ENCODE peak calls at places on chromosomes 7 and 10, in ten cellular contexts. One of them, this sample, is unnamed.

GRCh38 chr7:104971290-104972071 is 42.5 kb upstream of the KMT2E start:
- DNase-seq in activated CD4-positive, alpha-beta T cell treated with anti-CD3 and anti-CD28 coated beads, Interleukin-2, amount 50 U/mL, for 4 hours: no peak
- DNase-seq in OCI-LY7: no peak
- DNase-seq in NCI-H1092 treated with DMSO at 0.1 percent for 48 hours: peak; percentile 58
- DNase-seq in A549: no peak
- DNase-seq in CD4-positive, alpha-beta T cell: no peak
- DNase-seq in tibial artery: peak; percentile 81
- DNase-seq in non-pigmented ciliary epithelial cell: no peak
- DNase-seq in KBM-7: no peak
- DNase-seq in NCI-H526: peak; percentile 95
- DNase-seq in this sample: peak; percentile 96

GRCh38 chr10:16965740-16966447 is 148.7 kb upstream of the RSU1 start:
- DNase-seq in activated CD4-positive, alpha-beta T cell treated with anti-CD3 and anti-CD28 coated beads, Interleukin-2, amount 50 U/mL, for 4 hours: no peak
- DNase-seq in OCI-LY7: no peak
- DNase-seq in NCI-H1092 treated with DMSO at 0.1 percent for 48 hours: no peak
- DNase-seq in A549: peak; percentile 60
- DNase-seq in CD4-positive, alpha-beta T cell: no peak
- DNase-seq in tibial artery: no peak
- DNase-seq in non-pigmented ciliary epithelial cell: peak; percentile 89
- DNase-seq in KBM-7: no peak
- DNase-seq in NCI-H526: no peak
- DNase-seq in this sample: no peak

GRCh38 chr10:92527716-92528115 is 46.2 kb downstream of the IDE start:
- DNase-seq in activated CD4-positive, alpha-beta T cell treated with anti-CD3 and anti-CD28 coated beads, Interleukin-2, amount 50 U/mL, for 4 hours: no peak
- DNase-seq in OCI-LY7: no peak
- DNase-seq in NCI-H1092 treated with DMSO at 0.1 percent for 48 hours: no peak
- DNase-seq in A549: no peak
- DNase-seq in CD4-positive, alpha-beta T cell: no peak
- DNase-seq in tibial artery: no peak
- DNase-seq in non-pigmented ciliary epithelial cell: no peak
- DNase-seq in KBM-7: no peak
- DNase-seq in NCI-H526: no peak
- DNase-seq in this sample: no peak

GRCh38 chr7:138902156-138902555 is 79.0 kb downstream of the KIAA1549 start:
- DNase-seq in activated CD4-positive, alpha-beta T cell treated with anti-CD3 and anti-CD28 coated beads, Interleukin-2, amount 50 U/mL, for 4 hours: no peak
- DNase-seq in OCI-LY7: no peak
- DNase-seq in NCI-H1092 treated with DMSO at 0.1 percent for 48 hours: no peak
- DNase-seq in A549: no peak
- DNase-seq in CD4-positive, alpha-beta T cell: no peak
- DNase-seq in tibial artery: no peak
- DNase-seq in non-pigmented ciliary epithelial cell: no peak
- DNase-seq in KBM-7: no peak
- DNase-seq in NCI-H526: no peak
- DNase-seq in this sample: no peak

GRCh38 chr7:2692543-2692942 is 4.5 kb downstream of the AMZ1 start:
- DNase-seq in activated CD4-positive, alpha-beta T cell treated with anti-CD3 and anti-CD28 coated beads, Interleukin-2, amount 50 U/mL, for 4 hours: no peak
- DNase-seq in OCI-LY7: no peak
- DNase-seq in NCI-H1092 treated with DMSO at 0.1 percent for 48 hours: no peak
- DNase-seq in A549: no peak
- DNase-seq in CD4-positive, alpha-beta T cell: no peak
- DNase-seq in tibial artery: no peak
- DNase-seq in non-pigmented ciliary epithelial cell: no peak
- DNase-seq in KBM-7: no peak
- DNase-seq in NCI-H526: no peak
- DNase-seq in this sample: no peak

GRCh38 chr7:133299620-133300019 is 46.7 kb downstream of the EXOC4 start:
- DNase-seq in activated CD4-positive, alpha-beta T cell treated with anti-CD3 and anti-CD28 coated beads, Interleukin-2, amount 50 U/mL, for 4 hours: no peak
- DNase-seq in OCI-LY7: no peak
- DNase-seq in NCI-H1092 treated with DMSO at 0.1 percent for 48 hours: no peak
- DNase-seq in A549: no peak
- DNase-seq in CD4-positive, alpha-beta T cell: no peak
- DNase-seq in tibial artery: no peak
- DNase-seq in non-pigmented ciliary epithelial cell: no peak
- DNase-seq in KBM-7: no peak
- DNase-seq in NCI-H526: no peak
- DNase-seq in this sample: no peak

GRCh38 chr10:13322615-13323148 is 22.8 kb upstream of the PHYH start:
- DNase-seq in activated CD4-positive, alpha-beta T cell treated with anti-CD3 and anti-CD28 coated beads, Interleukin-2, amount 50 U/mL, for 4 hours: no peak
- DNase-seq in OCI-LY7: no peak
- DNase-seq in NCI-H1092 treated with DMSO at 0.1 percent for 48 hours: no peak
- DNase-seq in A549: no peak
- DNase-seq in CD4-positive, alpha-beta T cell: no peak
- DNase-seq in tibial artery: no peak
- DNase-seq in non-pigmented ciliary epithelial cell: no peak
- DNase-seq in KBM-7: no peak
- DNase-seq in NCI-H526: no peak
- DNase-seq in this sample: no peak

GRCh38 chr7:12759112-12759511 is 71.7 kb downstream of the ARL4A start:
- DNase-seq in activated CD4-positive, alpha-beta T cell treated with anti-CD3 and anti-CD28 coated beads, Interleukin-2, amount 50 U/mL, for 4 hours: no peak
- DNase-seq in OCI-LY7: no peak
- DNase-seq in NCI-H1092 treated with DMSO at 0.1 percent for 48 hours: peak; percentile 48
- DNase-seq in A549: no peak
- DNase-seq in CD4-positive, alpha-beta T cell: no peak
- DNase-seq in tibial artery: no peak
- DNase-seq in non-pigmented ciliary epithelial cell: no peak
- DNase-seq in KBM-7: no peak
- DNase-seq in NCI-H526: no peak
- DNase-seq in this sample: peak; percentile 69

GRCh38 chr7:150716368-150716767 is at the start of gene GIMAP1:
- DNase-seq in activated CD4-positive, alpha-beta T cell treated with anti-CD3 and anti-CD28 coated beads, Interleukin-2, amount 50 U/mL, for 4 hours: peak; percentile 46
- DNase-seq in OCI-LY7: no peak
- DNase-seq in NCI-H1092 treated with DMSO at 0.1 percent for 48 hours: no peak
- DNase-seq in A549: no peak
- DNase-seq in CD4-positive, alpha-beta T cell: peak; percentile 75
- DNase-seq in tibial artery: no peak
- DNase-seq in non-pigmented ciliary epithelial cell: no peak
- DNase-seq in KBM-7: peak; percentile 84
- DNase-seq in NCI-H526: no peak
- DNase-seq in this sample: no peak

GRCh38 chr7:155412416-155413253 is 45.3 kb upstream of the EN2 start:
- DNase-seq in activated CD4-positive, alpha-beta T cell treated with anti-CD3 and anti-CD28 coated beads, Interleukin-2, amount 50 U/mL, for 4 hours: peak; percentile 18
- DNase-seq in OCI-LY7: peak; percentile 77
- DNase-seq in NCI-H1092 treated with DMSO at 0.1 percent for 48 hours: peak; percentile 77
- DNase-seq in A549: peak; percentile 78
- DNase-seq in CD4-positive, alpha-beta T cell: peak; percentile 43
- DNase-seq in tibial artery: no peak
- DNase-seq in non-pigmented ciliary epithelial cell: no peak
- DNase-seq in KBM-7: peak; percentile 49
- DNase-seq in NCI-H526: peak; percentile 84
- DNase-seq in this sample: no peak

GRCh38 chr7:94087664-94088352 is 83.7 kb upstream of the BET1 start:
- DNase-seq in activated CD4-positive, alpha-beta T cell treated with anti-CD3 and anti-CD28 coated beads, Interleukin-2, amount 50 U/mL, for 4 hours: peak; percentile 10
- DNase-seq in OCI-LY7: peak; percentile 83
- DNase-seq in NCI-H1092 treated with DMSO at 0.1 percent for 48 hours: peak; percentile 67
- DNase-seq in A549: peak; percentile 81
- DNase-seq in CD4-positive, alpha-beta T cell: no peak
- DNase-seq in tibial artery: no peak
- DNase-seq in non-pigmented ciliary epithelial cell: peak; percentile 72
- DNase-seq in KBM-7: peak; percentile 68
- DNase-seq in NCI-H526: peak; percentile 55
- DNase-seq in this sample: peak; percentile 20

GRCh38 chr10:122877264-122877663 is 2.1 kb downstream of the FAM24B start:
- DNase-seq in activated CD4-positive, alpha-beta T cell treated with anti-CD3 and anti-CD28 coated beads, Interleukin-2, amount 50 U/mL, for 4 hours: no peak
- DNase-seq in OCI-LY7: no peak
- DNase-seq in NCI-H1092 treated with DMSO at 0.1 percent for 48 hours: no peak
- DNase-seq in A549: no peak
- DNase-seq in CD4-positive, alpha-beta T cell: no peak
- DNase-seq in tibial artery: no peak
- DNase-seq in non-pigmented ciliary epithelial cell: no peak
- DNase-seq in KBM-7: no peak
- DNase-seq in NCI-H526: no peak
- DNase-seq in this sample: no peak

GRCh38 chr10:117298219-117298618 is 57.3 kb downstream of the SLC18A2 start:
- DNase-seq in activated CD4-positive, alpha-beta T cell treated with anti-CD3 and anti-CD28 coated beads, Interleukin-2, amount 50 U/mL, for 4 hours: no peak
- DNase-seq in OCI-LY7: no peak
- DNase-seq in NCI-H1092 treated with DMSO at 0.1 percent for 48 hours: no peak
- DNase-seq in A549: no peak
- DNase-seq in CD4-positive, alpha-beta T cell: no peak
- DNase-seq in tibial artery: no peak
- DNase-seq in non-pigmented ciliary epithelial cell: no peak
- DNase-seq in KBM-7: no peak
- DNase-seq in NCI-H526: no peak
- DNase-seq in this sample: no peak

GRCh38 chr7:16587785-16588184 is 57.8 kb downstream of the ANKMY2 start:
- DNase-seq in activated CD4-positive, alpha-beta T cell treated with anti-CD3 and anti-CD28 coated beads, Interleukin-2, amount 50 U/mL, for 4 hours: no peak
- DNase-seq in OCI-LY7: no peak
- DNase-seq in NCI-H1092 treated with DMSO at 0.1 percent for 48 hours: peak; percentile 67
- DNase-seq in A549: no peak
- DNase-seq in CD4-positive, alpha-beta T cell: no peak
- DNase-seq in tibial artery: no peak
- DNase-seq in non-pigmented ciliary epithelial cell: no peak
- DNase-seq in KBM-7: no peak
- DNase-seq in NCI-H526: peak; percentile 87
- DNase-seq in this sample: no peak

GRCh38 chr10:96290368-96291133 is 13.7 kb upstream of the DNTT start:
- DNase-seq in activated CD4-positive, alpha-beta T cell treated with anti-CD3 and anti-CD28 coated beads, Interleukin-2, amount 50 U/mL, for 4 hours: no peak
- DNase-seq in OCI-LY7: no peak
- DNase-seq in NCI-H1092 treated with DMSO at 0.1 percent for 48 hours: no peak
- DNase-seq in A549: no peak
- DNase-seq in CD4-positive, alpha-beta T cell: no peak
- DNase-seq in tibial artery: no peak
- DNase-seq in non-pigmented ciliary epithelial cell: no peak
- DNase-seq in KBM-7: no peak
- DNase-seq in NCI-H526: no peak
- DNase-seq in this sample: no peak

GRCh38 chr10:52879651-52880050 is 107.1 kb upstream of the MBL2 start:
- DNase-seq in activated CD4-positive, alpha-beta T cell treated with anti-CD3 and anti-CD28 coated beads, Interleukin-2, amount 50 U/mL, for 4 hours: no peak
- DNase-seq in OCI-LY7: no peak
- DNase-seq in NCI-H1092 treated with DMSO at 0.1 percent for 48 hours: no peak
- DNase-seq in A549: no peak
- DNase-seq in CD4-positive, alpha-beta T cell: no peak
- DNase-seq in tibial artery: no peak
- DNase-seq in non-pigmented ciliary epithelial cell: no peak
- DNase-seq in KBM-7: no peak
- DNase-seq in NCI-H526: no peak
- DNase-seq in this sample: no peak

GRCh38 chr7:117088623-117089199 is 135.4 kb downstream of the ST7 start:
- DNase-seq in activated CD4-positive, alpha-beta T cell treated with anti-CD3 and anti-CD28 coated beads, Interleukin-2, amount 50 U/mL, for 4 hours: no peak
- DNase-seq in OCI-LY7: no peak
- DNase-seq in NCI-H1092 treated with DMSO at 0.1 percent for 48 hours: no peak
- DNase-seq in A549: no peak
- DNase-seq in CD4-positive, alpha-beta T cell: no peak
- DNase-seq in tibial artery: no peak
- DNase-seq in non-pigmented ciliary epithelial cell: no peak
- DNase-seq in KBM-7: no peak
- DNase-seq in NCI-H526: no peak
- DNase-seq in this sample: no peak

GRCh38 chr7:99137418-99138180 is 6.3 kb downstream of the SMURF1 start:
- DNase-seq in activated CD4-positive, alpha-beta T cell treated with anti-CD3 and anti-CD28 coated beads, Interleukin-2, amount 50 U/mL, for 4 hours: no peak
- DNase-seq in OCI-LY7: no peak
- DNase-seq in NCI-H1092 treated with DMSO at 0.1 percent for 48 hours: no peak
- DNase-seq in A549: peak; percentile 36
- DNase-seq in CD4-positive, alpha-beta T cell: no peak
- DNase-seq in tibial artery: no peak
- DNase-seq in non-pigmented ciliary epithelial cell: no peak
- DNase-seq in KBM-7: no peak
- DNase-seq in NCI-H526: no peak
- DNase-seq in this sample: no peak

GRCh38 chr10:18279202-18279601 is 139.0 kb downstream of the CACNB2 start:
- DNase-seq in activated CD4-positive, alpha-beta T cell treated with anti-CD3 and anti-CD28 coated beads, Interleukin-2, amount 50 U/mL, for 4 hours: no peak
- DNase-seq in OCI-LY7: no peak
- DNase-seq in NCI-H1092 treated with DMSO at 0.1 percent for 48 hours: no peak
- DNase-seq in A549: no peak
- DNase-seq in CD4-positive, alpha-beta T cell: no peak
- DNase-seq in tibial artery: no peak
- DNase-seq in non-pigmented ciliary epithelial cell: no peak
- DNase-seq in KBM-7: no peak
- DNase-seq in NCI-H526: no peak
- DNase-seq in this sample: no peak

GRCh38 chr7:15891151-15891842 is 204.8 kb upstream of the MEOX2 start:
- DNase-seq in activated CD4-positive, alpha-beta T cell treated with anti-CD3 and anti-CD28 coated beads, Interleukin-2, amount 50 U/mL, for 4 hours: no peak
- DNase-seq in OCI-LY7: no peak
- DNase-seq in NCI-H1092 treated with DMSO at 0.1 percent for 48 hours: no peak
- DNase-seq in A549: no peak
- DNase-seq in CD4-positive, alpha-beta T cell: no peak
- DNase-seq in tibial artery: no peak
- DNase-seq in non-pigmented ciliary epithelial cell: peak; percentile 20
- DNase-seq in KBM-7: no peak
- DNase-seq in NCI-H526: no peak
- DNase-seq in this sample: no peak

GRCh38 chr7:44158873-44159631 is 17.9 kb upstream of the MYL7 start:
- DNase-seq in activated CD4-positive, alpha-beta T cell treated with anti-CD3 and anti-CD28 coated beads, Interleukin-2, amount 50 U/mL, for 4 hours: no peak
- DNase-seq in OCI-LY7: no peak
- DNase-seq in NCI-H1092 treated with DMSO at 0.1 percent for 48 hours: no peak
- DNase-seq in A549: no peak
- DNase-seq in CD4-positive, alpha-beta T cell: peak; percentile 10
- DNase-seq in tibial artery: peak; percentile 25
- DNase-seq in non-pigmented ciliary epithelial cell: no peak
- DNase-seq in KBM-7: no peak
- DNase-seq in NCI-H526: no peak
- DNase-seq in this sample: no peak

GRCh38 chr7:154698726-154699291 is 304.1 kb downstream of the PAXIP1 start:
- DNase-seq in activated CD4-positive, alpha-beta T cell treated with anti-CD3 and anti-CD28 coated beads, Interleukin-2, amount 50 U/mL, for 4 hours: no peak
- DNase-seq in OCI-LY7: peak; percentile 3
- DNase-seq in NCI-H1092 treated with DMSO at 0.1 percent for 48 hours: no peak
- DNase-seq in A549: peak; percentile 24
- DNase-seq in CD4-positive, alpha-beta T cell: no peak
- DNase-seq in tibial artery: no peak
- DNase-seq in non-pigmented ciliary epithelial cell: no peak
- DNase-seq in KBM-7: peak; percentile 12
- DNase-seq in NCI-H526: no peak
- DNase-seq in this sample: no peak

GRCh38 chr7:28685291-28685659 is 272.9 kb downstream of the TRIL start:
- DNase-seq in activated CD4-positive, alpha-beta T cell treated with anti-CD3 and anti-CD28 coated beads, Interleukin-2, amount 50 U/mL, for 4 hours: no peak
- DNase-seq in OCI-LY7: no peak
- DNase-seq in NCI-H1092 treated with DMSO at 0.1 percent for 48 hours: no peak
- DNase-seq in A549: no peak
- DNase-seq in CD4-positive, alpha-beta T cell: no peak
- DNase-seq in tibial artery: peak; percentile 81
- DNase-seq in non-pigmented ciliary epithelial cell: no peak
- DNase-seq in KBM-7: peak; percentile 37
- DNase-seq in NCI-H526: no peak
- DNase-seq in this sample: no peak

GRCh38 chr10:114548662-114549061 is 109.4 kb downstream of the ABLIM1 start:
- DNase-seq in activated CD4-positive, alpha-beta T cell treated with anti-CD3 and anti-CD28 coated beads, Interleukin-2, amount 50 U/mL, for 4 hours: no peak
- DNase-seq in OCI-LY7: peak; percentile 43
- DNase-seq in NCI-H1092 treated with DMSO at 0.1 percent for 48 hours: peak; percentile 21
- DNase-seq in A549: peak; percentile 44
- DNase-seq in CD4-positive, alpha-beta T cell: no peak
- DNase-seq in tibial artery: no peak
- DNase-seq in non-pigmented ciliary epithelial cell: no peak
- DNase-seq in KBM-7: no peak
- DNase-seq in NCI-H526: no peak
- DNase-seq in this sample: no peak

GRCh38 chr10:75034131-75034512 is 77.3 kb upstream of the SAMD8 start:
- DNase-seq in activated CD4-positive, alpha-beta T cell treated with anti-CD3 and anti-CD28 coated beads, Interleukin-2, amount 50 U/mL, for 4 hours: peak; percentile 37
- DNase-seq in OCI-LY7: no peak
- DNase-seq in NCI-H1092 treated with DMSO at 0.1 percent for 48 hours: no peak
- DNase-seq in A549: no peak
- DNase-seq in CD4-positive, alpha-beta T cell: no peak
- DNase-seq in tibial artery: no peak
- DNase-seq in non-pigmented ciliary epithelial cell: no peak
- DNase-seq in KBM-7: no peak
- DNase-seq in NCI-H526: no peak
- DNase-seq in this sample: no peak

GRCh38 chr7:107661081-107661864 is 645 bp downstream of the SLC26A4 start:
- DNase-seq in activated CD4-positive, alpha-beta T cell treated with anti-CD3 and anti-CD28 coated beads, Interleukin-2, amount 50 U/mL, for 4 hours: peak; percentile 21
- DNase-seq in OCI-LY7: no peak
- DNase-seq in NCI-H1092 treated with DMSO at 0.1 percent for 48 hours: peak; percentile 47
- DNase-seq in A549: no peak
- DNase-seq in CD4-positive, alpha-beta T cell: peak; percentile 43
- DNase-seq in tibial artery: peak; percentile 66
- DNase-seq in non-pigmented ciliary epithelial cell: no peak
- DNase-seq in KBM-7: peak; percentile 61
- DNase-seq in NCI-H526: peak; percentile 69
- DNase-seq in this sample: no peak

GRCh38 chr7:1291040-1291689 is 58.5 kb downstream of the UNCX start:
- DNase-seq in activated CD4-positive, alpha-beta T cell treated with anti-CD3 and anti-CD28 coated beads, Interleukin-2, amount 50 U/mL, for 4 hours: no peak
- DNase-seq in OCI-LY7: no peak
- DNase-seq in NCI-H1092 treated with DMSO at 0.1 percent for 48 hours: no peak
- DNase-seq in A549: no peak
- DNase-seq in CD4-positive, alpha-beta T cell: no peak
- DNase-seq in tibial artery: no peak
- DNase-seq in non-pigmented ciliary epithelial cell: no peak
- DNase-seq in KBM-7: no peak
- DNase-seq in NCI-H526: no peak
- DNase-seq in this sample: no peak

GRCh38 chr10:29501692-29502091 is 133.1 kb downstream of the SVIL start:
- DNase-seq in activated CD4-positive, alpha-beta T cell treated with anti-CD3 and anti-CD28 coated beads, Interleukin-2, amount 50 U/mL, for 4 hours: no peak
- DNase-seq in OCI-LY7: no peak
- DNase-seq in NCI-H1092 treated with DMSO at 0.1 percent for 48 hours: no peak
- DNase-seq in A549: peak; percentile 55
- DNase-seq in CD4-positive, alpha-beta T cell: no peak
- DNase-seq in tibial artery: no peak
- DNase-seq in non-pigmented ciliary epithelial cell: no peak
- DNase-seq in KBM-7: no peak
- DNase-seq in NCI-H526: no peak
- DNase-seq in this sample: no peak